ENCODE peak calls at places on chromosomes 16 and 17, in nine cellular contexts. S, X, N, I, D, C, J, Q and R are unnamed samples. For H3K4me1 and H3K36me3, the result is how much of the 10 kb centered on the place peaks cover.

GRCh38 chr17:46976626-46977270 is 2.3 kb downstream of the RPRML start:
- DNase-seq in S (no peak), X (no peak), N (no peak), I (no peak), D (peak), C (no peak), J (no peak), Q (no peak), R (no peak)

GRCh38 chr17:3039748-3040147 is 23.7 kb downstream of the OR1D5 start:
- DNase-seq in S (no peak), X (no peak), N (no peak), I (no peak), D (no peak), C (no peak), J (no peak), Q (no peak), R (no peak)

GRCh38 chr17:73278465-73279453 is 17.1 kb upstream of the CPSF4L start:
- DNase-seq in S (no peak), X (peak), N (no peak), I (no peak), D (peak), C (no peak), J (no peak), Q (no peak), R (no peak)

GRCh38 chr17:37137070-37137610 is 188.4 kb downstream of the AATF start:
- DNase-seq in S (no peak), X (no peak), N (no peak), I (no peak), D (no peak), C (no peak), J (no peak), Q (no peak), R (no peak)

GRCh38 chr17:59165933-59166342 is 10.4 kb downstream of the PRR11 start:
- DNase-seq in S (peak), X (no peak), N (no peak), I (no peak), D (peak), C (no peak), J (no peak), Q (no peak), R (peak)

GRCh38 chr16:89410794-89411309 is 79.5 kb downstream of the ANKRD11 start:
- DNase-seq in S (no peak), X (peak), N (peak), I (no peak), D (no peak), C (peak), J (peak), Q (peak), R (no peak)

GRCh38 chr17:65541453-65541852 is 20.0 kb downstream of the AXIN2 start:
- DNase-seq in S (no peak), X (no peak), N (no peak), I (no peak), D (no peak), C (no peak), J (no peak), Q (peak), R (no peak)

GRCh38 chr17:2239882-2240430 is 63.6 kb downstream of the SMG6 start:
- DNase-seq in S (peak), X (peak), N (peak), I (peak), D (peak), C (peak), J (peak), Q (no peak), R (no peak)

GRCh38 chr17:43543771-43544575 is 2.2 kb downstream of the ETV4 start:
- DNase-seq in S (no peak), X (no peak), N (no peak), I (no peak), D (peak), C (no peak), J (no peak), Q (no peak), R (no peak)

GRCh38 chr17:7445011-7445927 is at the start of gene CHRNB1:
- DNase-seq in S (no peak), X (peak), N (peak), I (no peak), D (no peak), C (peak), J (no peak), Q (peak), R (no peak)

GRCh38 chr16:66228791-66229190 is 137.7 kb upstream of the CDH5 start:
- DNase-seq in S (no peak), X (no peak), N (no peak), I (no peak), D (no peak), C (no peak), J (no peak), Q (no peak), R (no peak)

GRCh38 chr17:17993366-17993765 is 20.7 kb downstream of the DRC3 start:
- DNase-seq in S (no peak), X (no peak), N (no peak), I (no peak), D (no peak), C (no peak), J (no peak), Q (no peak), R (no peak)

GRCh38 chr17:50853015-50853615 is 13.0 kb downstream of the TOB1 start:
- DNase-seq in S (no peak), X (no peak), N (no peak), I (no peak), D (no peak), C (no peak), J (no peak), Q (no peak), R (no peak)
- H3K4me1 ChIP-seq in S (under half), X (under half), N (under half), I (under half), D (under half), C (under half), J (under half), Q (under half), R (under half)

GRCh38 chr17:50050431-50051032 is 5.4 kb upstream of the ITGA3 start:
- DNase-seq in S (no peak), X (no peak), N (no peak), I (no peak), D (no peak), C (no peak), J (no peak), Q (no peak), R (no peak)
- H3K27ac ChIP-seq in S (no peak), X (no peak), N (no peak), I (peak), D (peak), C (no peak), J (no peak), Q (no peak), R (no peak)

GRCh38 chr16:69872888-69873287 is 78.2 kb upstream of the CLEC18A start:
- DNase-seq in S (no peak), X (no peak), N (no peak), I (no peak), D (no peak), C (no peak), J (no peak), Q (no peak), R (no peak)
- H3K36me3 ChIP-seq in S (under half), X (half or more), N (under half), I (under half), D (under half), C (under half), J (under half), Q (under half), R (under half)

GRCh38 chr17:284676-285355 is 67.8 kb downstream of the RPH3AL start:
- DNase-seq in S (no peak), X (no peak), N (no peak), I (no peak), D (no peak), C (no peak), J (no peak), Q (no peak), R (no peak)
- H3K4me1 ChIP-seq in S (under half), X (under half), N (under half), I (under half), D (under half), C (under half), J (under half), Q (under half), R (under half)

GRCh38 chr16:75261590-75262078 is 10.2 kb upstream of the BCAR1 start:
- DNase-seq in S (no peak), X (no peak), N (no peak), I (no peak), D (no peak), C (no peak), J (no peak), Q (no peak), R (no peak)
- H3K27ac ChIP-seq in S (no peak), X (peak), N (peak), I (no peak), D (no peak), C (peak), J (peak), Q (peak), R (no peak)

GRCh38 chr16:8887952-8888560 is 5.9 kb downstream of the LITAFD start:
- DNase-seq in S (no peak), X (peak), N (peak), I (no peak), D (peak), C (peak), J (no peak), Q (peak), R (no peak)
- H3K36me3 ChIP-seq in S (under half), X (under half), N (under half), I (under half), D (under half), C (under half), J (under half), Q (under half), R (under half)

GRCh38 chr17:80774146-80774545 is 217.5 kb upstream of the CHMP6 start:
- DNase-seq in S (no peak), X (no peak), N (no peak), I (no peak), D (no peak), C (no peak), J (no peak), Q (no peak), R (no peak)
- H3K4me1 ChIP-seq in S (under half), X (under half), N (under half), I (under half), D (under half), C (under half), J (under half), Q (under half), R (under half)

GRCh38 chr17:48726916-48727286 is 1.6 kb downstream of the HOXB13 start:
- DNase-seq in S (no peak), X (no peak), N (no peak), I (no peak), D (peak), C (no peak), J (no peak), Q (no peak), R (no peak)
- H3K27ac ChIP-seq in S (no peak), X (no peak), N (no peak), I (no peak), D (peak), C (no peak), J (no peak), Q (no peak), R (no peak)

DNA sequence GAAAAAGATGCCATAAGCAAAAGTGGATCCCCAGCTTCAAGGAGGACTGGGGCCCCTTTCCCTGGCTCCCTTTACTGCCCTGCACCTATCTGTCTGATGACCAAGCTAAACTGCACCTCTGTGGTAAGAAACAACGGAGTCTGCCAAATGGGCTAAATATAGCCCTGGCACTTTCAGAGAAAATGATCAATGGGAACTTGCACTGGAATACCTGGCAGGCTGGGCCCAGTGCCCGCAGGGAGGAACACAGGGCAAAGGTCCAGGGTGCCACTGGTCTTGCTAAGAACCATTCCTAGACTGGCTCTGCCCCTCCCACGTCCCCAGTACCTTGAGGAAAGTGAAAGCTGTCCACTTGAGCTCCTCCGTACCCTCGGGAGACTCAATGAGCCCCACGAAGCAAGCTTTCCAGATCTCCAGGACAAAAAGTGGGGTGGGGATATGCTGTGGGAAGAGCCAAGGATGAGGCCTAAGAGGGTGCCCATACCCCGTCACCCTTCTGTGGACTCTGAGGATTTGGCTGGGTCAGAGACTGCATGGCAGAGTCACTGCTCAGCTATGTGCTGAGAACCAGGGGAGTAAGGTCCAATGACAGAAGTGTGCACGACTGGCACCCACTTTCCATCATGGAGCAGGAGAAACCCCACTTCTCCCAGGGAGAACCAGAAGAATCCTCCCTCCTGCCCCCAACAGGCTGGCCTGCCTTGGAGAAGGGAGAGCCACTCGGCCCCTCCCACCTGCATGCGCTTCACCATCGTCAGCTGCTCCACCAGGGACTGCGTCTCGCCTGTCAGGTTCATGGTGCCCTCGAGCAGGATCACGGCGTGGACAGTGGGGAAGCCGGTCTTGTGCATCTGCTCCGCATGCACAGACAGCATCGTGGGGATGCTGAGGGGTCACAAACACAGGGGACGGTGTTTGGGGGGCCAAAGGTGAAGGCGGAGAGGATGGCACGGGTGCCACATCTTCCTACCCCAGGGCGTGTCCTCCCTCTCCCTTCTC is 17.4 kb downstream of the CSF3 start:
- DNase-seq in S (no peak), X (no peak), N (peak), I (no peak), D (no peak), C (no peak), J (no peak), Q (peak), R (no peak)
- H3K36me3 ChIP-seq in S (half or more), X (half or more), N (under half), I (under half), D (under half), C (half or more), J (half or more), Q (under half), R (under half)